ENCODE peak calls at places on chromosome 20, in seven cellular contexts. One of them, this sample, is unnamed.

GRCh38 chr20:36474563-36474962 is 66.8 kb upstream of the MYL9 start:
- DNase-seq in right lobe of liver: no peak
- DNase-seq in AG10803: no peak
- DNase-seq in fibroblast of the aortic adventitia: no peak
- DNase-seq in retinal pigment epithelial cell: no peak
- DNase-seq in BJ: no peak
- DNase-seq in fibroblast of pulmonary artery: no peak
- DNase-seq in this sample: no peak

GRCh38 chr20:32480361-32481199 is 104.6 kb downstream of the NOL4L start:
- DNase-seq in right lobe of liver: no peak
- DNase-seq in fibroblast of the aortic adventitia: no peak
- DNase-seq in BJ: no peak
- DNase-seq in AG10803: no peak
- DNase-seq in retinal pigment epithelial cell: no peak
- DNase-seq in fibroblast of pulmonary artery: no peak
- DNase-seq in this sample: peak

GRCh38 chr20:54043044-54043967 is 27.1 kb downstream of the BCAS1 start:
- DNase-seq in fibroblast of pulmonary artery: no peak
- DNase-seq in retinal pigment epithelial cell: no peak
- DNase-seq in BJ: no peak
- DNase-seq in fibroblast of the aortic adventitia: no peak
- DNase-seq in right lobe of liver: no peak
- DNase-seq in AG10803: peak
- DNase-seq in this sample: no peak

GRCh38 chr20:64222273-64222672 is 33.3 kb upstream of the PCMTD2 start:
- DNase-seq in fibroblast of pulmonary artery: peak
- DNase-seq in BJ: no peak
- DNase-seq in retinal pigment epithelial cell: no peak
- DNase-seq in AG10803: peak
- DNase-seq in fibroblast of the aortic adventitia: no peak
- DNase-seq in right lobe of liver: peak
- DNase-seq in this sample: peak

GRCh38 chr20:23995905-23996666 is 7.5 kb upstream of the GGTLC1 start:
- DNase-seq in fibroblast of the aortic adventitia: peak
- DNase-seq in fibroblast of pulmonary artery: peak
- DNase-seq in AG10803: peak
- DNase-seq in BJ: no peak
- DNase-seq in right lobe of liver: peak
- DNase-seq in retinal pigment epithelial cell: no peak
- DNase-seq in this sample: peak

GRCh38 chr20:38759135-38759534 is 10.9 kb downstream of the ACTR5 start:
- DNase-seq in BJ: no peak
- DNase-seq in right lobe of liver: no peak
- DNase-seq in fibroblast of pulmonary artery: no peak
- DNase-seq in retinal pigment epithelial cell: no peak
- DNase-seq in fibroblast of the aortic adventitia: no peak
- DNase-seq in AG10803: no peak
- DNase-seq in this sample: no peak

GRCh38 chr20:15930324-15931305 is 642.6 kb downstream of the KIF16B start:
- DNase-seq in retinal pigment epithelial cell: peak
- DNase-seq in BJ: peak
- DNase-seq in fibroblast of the aortic adventitia: no peak
- DNase-seq in fibroblast of pulmonary artery: peak
- DNase-seq in right lobe of liver: no peak
- DNase-seq in AG10803: peak
- DNase-seq in this sample: peak

GRCh38 chr20:11694467-11694866 is 223.2 kb upstream of the BTBD3 start:
- DNase-seq in right lobe of liver: no peak
- DNase-seq in AG10803: no peak
- DNase-seq in fibroblast of pulmonary artery: no peak
- DNase-seq in fibroblast of the aortic adventitia: no peak
- DNase-seq in retinal pigment epithelial cell: no peak
- DNase-seq in BJ: no peak
- DNase-seq in this sample: no peak

GRCh38 chr20:36461600-36462439 is 79.5 kb upstream of the MYL9 start:
- DNase-seq in AG10803: peak
- DNase-seq in BJ: no peak
- DNase-seq in fibroblast of the aortic adventitia: peak
- DNase-seq in right lobe of liver: peak
- DNase-seq in fibroblast of pulmonary artery: peak
- DNase-seq in retinal pigment epithelial cell: no peak
- DNase-seq in this sample: no peak

GRCh38 chr20:2379511-2380229 is 1.0 kb upstream of the TGM6 start:
- DNase-seq in fibroblast of the aortic adventitia: no peak
- DNase-seq in BJ: no peak
- DNase-seq in AG10803: no peak
- DNase-seq in retinal pigment epithelial cell: no peak
- DNase-seq in fibroblast of pulmonary artery: no peak
- DNase-seq in right lobe of liver: no peak
- DNase-seq in this sample: no peak

GRCh38 chr20:10784337-10785183 is 110.8 kb upstream of the JAG1 start:
- DNase-seq in fibroblast of pulmonary artery: no peak
- DNase-seq in retinal pigment epithelial cell: no peak
- DNase-seq in BJ: no peak
- DNase-seq in right lobe of liver: no peak
- DNase-seq in fibroblast of the aortic adventitia: no peak
- DNase-seq in AG10803: no peak
- DNase-seq in this sample: no peak

GRCh38 chr20:12053348-12053747 is 135.7 kb downstream of the BTBD3 start:
- DNase-seq in BJ: no peak
- DNase-seq in retinal pigment epithelial cell: no peak
- DNase-seq in fibroblast of the aortic adventitia: peak
- DNase-seq in fibroblast of pulmonary artery: peak
- DNase-seq in right lobe of liver: no peak
- DNase-seq in AG10803: peak
- DNase-seq in this sample: peak

GRCh38 chr20:5727018-5727515 is 23.1 kb upstream of the SHLD1 start:
- DNase-seq in BJ: no peak
- DNase-seq in fibroblast of pulmonary artery: no peak
- DNase-seq in AG10803: no peak
- DNase-seq in right lobe of liver: no peak
- DNase-seq in retinal pigment epithelial cell: no peak
- DNase-seq in fibroblast of the aortic adventitia: no peak
- DNase-seq in this sample: no peak

GRCh38 chr20:10255846-10256245 is 37.2 kb downstream of the SNAP25 start:
- DNase-seq in retinal pigment epithelial cell: no peak
- DNase-seq in BJ: no peak
- DNase-seq in fibroblast of pulmonary artery: no peak
- DNase-seq in fibroblast of the aortic adventitia: no peak
- DNase-seq in AG10803: no peak
- DNase-seq in right lobe of liver: no peak
- DNase-seq in this sample: no peak

GRCh38 chr20:4451487-4451886 is 270.2 kb upstream of the PRND start:
- DNase-seq in BJ: no peak
- DNase-seq in right lobe of liver: no peak
- DNase-seq in retinal pigment epithelial cell: no peak
- DNase-seq in fibroblast of pulmonary artery: no peak
- DNase-seq in fibroblast of the aortic adventitia: no peak
- DNase-seq in AG10803: no peak
- DNase-seq in this sample: no peak

GRCh38 chr20:39893013-39893685 is 795.9 kb downstream of the MAFB start:
- DNase-seq in retinal pigment epithelial cell: no peak
- DNase-seq in BJ: peak
- DNase-seq in right lobe of liver: no peak
- DNase-seq in fibroblast of the aortic adventitia: no peak
- DNase-seq in AG10803: peak
- DNase-seq in fibroblast of pulmonary artery: peak
- DNase-seq in this sample: peak

GRCh38 chr20:64188682-64189529 is 24.7 kb downstream of the MYT1 start:
- DNase-seq in fibroblast of the aortic adventitia: peak
- DNase-seq in right lobe of liver: no peak
- DNase-seq in fibroblast of pulmonary artery: peak
- DNase-seq in retinal pigment epithelial cell: peak
- DNase-seq in AG10803: peak
- DNase-seq in BJ: no peak
- DNase-seq in this sample: peak

GRCh38 chr20:57289401-57290177 is 23.1 kb upstream of the BMP7 start:
- DNase-seq in fibroblast of the aortic adventitia: no peak
- DNase-seq in fibroblast of pulmonary artery: no peak
- DNase-seq in retinal pigment epithelial cell: no peak
- DNase-seq in BJ: no peak
- DNase-seq in right lobe of liver: no peak
- DNase-seq in AG10803: no peak
- DNase-seq in this sample: no peak

GRCh38 chr20:23920936-23921335 is 41.4 kb upstream of the CST5 start:
- DNase-seq in retinal pigment epithelial cell: no peak
- DNase-seq in BJ: no peak
- DNase-seq in right lobe of liver: no peak
- DNase-seq in AG10803: no peak
- DNase-seq in fibroblast of the aortic adventitia: no peak
- DNase-seq in fibroblast of pulmonary artery: no peak
- DNase-seq in this sample: no peak

GRCh38 chr20:50565874-50566273 is 55.7 kb downstream of the PTPN1 start:
- DNase-seq in retinal pigment epithelial cell: no peak
- DNase-seq in fibroblast of pulmonary artery: no peak
- DNase-seq in BJ: no peak
- DNase-seq in right lobe of liver: no peak
- DNase-seq in fibroblast of the aortic adventitia: no peak
- DNase-seq in AG10803: no peak
- DNase-seq in this sample: no peak

GRCh38 chr20:58048096-58048702 is 180.3 kb downstream of the ANKRD60 start:
- DNase-seq in retinal pigment epithelial cell: peak
- DNase-seq in fibroblast of pulmonary artery: peak
- DNase-seq in BJ: no peak
- DNase-seq in AG10803: peak
- DNase-seq in fibroblast of the aortic adventitia: peak
- DNase-seq in right lobe of liver: no peak
- DNase-seq in this sample: peak

GRCh38 chr20:3744806-3745685 is 12.6 kb downstream of the HSPA12B start:
- DNase-seq in fibroblast of pulmonary artery: peak
- DNase-seq in fibroblast of the aortic adventitia: no peak
- DNase-seq in retinal pigment epithelial cell: peak
- DNase-seq in BJ: no peak
- DNase-seq in AG10803: no peak
- DNase-seq in right lobe of liver: peak
- DNase-seq in this sample: peak

DNA sequence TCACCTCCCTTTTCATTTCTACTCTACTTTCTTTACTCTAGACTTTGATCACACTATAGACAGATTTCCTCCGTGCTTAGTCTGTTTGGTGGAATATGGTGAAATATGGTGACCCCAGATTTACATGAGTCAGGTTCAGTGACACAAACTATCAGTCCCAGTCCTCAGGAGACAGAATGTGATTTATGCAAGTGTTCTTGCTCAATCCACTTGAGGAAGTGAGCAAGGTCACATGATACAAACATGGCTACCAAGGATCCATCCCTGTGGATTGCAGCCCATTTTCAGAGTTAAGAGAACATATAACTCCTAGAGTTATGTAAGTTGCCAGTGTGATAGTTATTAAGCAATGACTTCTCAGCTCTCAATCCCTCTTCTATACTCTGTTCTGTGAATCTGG is 23.7 kb upstream of the TSHZ2 start:
- DNase-seq in right lobe of liver: no peak
- DNase-seq in BJ: no peak
- DNase-seq in fibroblast of pulmonary artery: peak
- DNase-seq in AG10803: no peak
- DNase-seq in retinal pigment epithelial cell: no peak
- DNase-seq in fibroblast of the aortic adventitia: no peak
- DNase-seq in this sample: no peak
- TF ChIP-seq CTCF in right lobe of liver: no peak
- TF ChIP-seq CTCF in BJ: no peak
- TF ChIP-seq CTCF in fibroblast of pulmonary artery: no peak
- TF ChIP-seq CTCF in AG10803: no peak
- TF ChIP-seq CTCF in retinal pigment epithelial cell: no peak
- TF ChIP-seq CTCF in fibroblast of the aortic adventitia: no peak
- TF ChIP-seq CTCF in this sample: no peak

GRCh38 chr20:7094438-7094997 is 327.0 kb downstream of the BMP2 start:
- DNase-seq in right lobe of liver: no peak
- DNase-seq in fibroblast of the aortic adventitia: peak
- DNase-seq in fibroblast of pulmonary artery: peak
- DNase-seq in BJ: no peak
- DNase-seq in retinal pigment epithelial cell: peak
- DNase-seq in AG10803: no peak
- DNase-seq in this sample: peak
- TF ChIP-seq CTCF in right lobe of liver: peak
- TF ChIP-seq CTCF in fibroblast of the aortic adventitia: peak
- TF ChIP-seq CTCF in fibroblast of pulmonary artery: peak
- TF ChIP-seq CTCF in BJ: peak
- TF ChIP-seq CTCF in retinal pigment epithelial cell: peak
- TF ChIP-seq CTCF in AG10803: peak
- TF ChIP-seq CTCF in this sample: peak

DNA sequence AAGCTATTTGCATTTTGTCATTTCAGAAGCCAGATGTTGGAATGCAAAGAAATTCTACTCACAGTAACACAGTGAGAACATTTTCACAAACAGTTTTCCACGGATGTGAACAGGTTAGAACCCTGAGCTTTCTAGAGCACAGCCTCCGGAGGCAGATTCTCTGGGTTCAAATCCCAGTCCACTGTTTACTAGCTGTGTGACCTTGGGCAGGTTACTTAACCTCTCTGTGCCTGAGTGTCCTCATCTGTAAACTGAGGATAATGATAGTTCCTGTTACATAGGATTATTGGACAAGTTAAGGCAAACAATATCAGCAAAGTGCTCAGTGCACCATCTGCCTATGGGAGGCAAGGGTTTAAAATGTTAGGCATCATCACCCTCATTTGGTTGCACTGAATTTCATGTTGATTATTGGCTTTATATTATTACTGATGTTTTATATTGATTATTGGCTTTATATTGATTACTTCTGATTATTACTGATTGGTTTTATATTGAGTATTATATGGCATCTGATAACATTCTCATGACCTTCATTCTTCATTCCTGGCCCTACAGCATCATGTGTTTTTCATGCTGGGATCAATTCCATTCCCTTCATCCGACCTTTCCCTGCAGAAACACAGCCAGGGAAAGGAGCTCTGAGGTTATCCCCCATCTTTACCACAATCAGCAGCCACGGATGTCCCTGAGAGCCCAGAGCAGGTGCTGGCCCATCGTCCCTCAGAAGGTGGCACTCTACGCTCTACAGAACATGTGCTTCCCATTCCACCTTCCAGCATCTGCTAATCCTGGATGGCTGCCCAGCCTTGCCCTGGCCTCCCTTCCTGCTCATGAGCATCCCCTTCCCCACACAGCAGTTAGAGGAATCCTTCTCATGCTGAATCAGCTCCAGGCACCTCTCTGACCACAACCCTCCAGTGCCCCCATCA is 283.1 kb downstream of the PREX1 start:
- DNase-seq in right lobe of liver: no peak
- DNase-seq in fibroblast of pulmonary artery: no peak
- DNase-seq in BJ: no peak
- DNase-seq in fibroblast of the aortic adventitia: no peak
- DNase-seq in retinal pigment epithelial cell: no peak
- DNase-seq in AG10803: no peak
- DNase-seq in this sample: no peak
- TF ChIP-seq CTCF in right lobe of liver: no peak
- TF ChIP-seq CTCF in fibroblast of pulmonary artery: no peak
- TF ChIP-seq CTCF in BJ: no peak
- TF ChIP-seq CTCF in fibroblast of the aortic adventitia: no peak
- TF ChIP-seq CTCF in retinal pigment epithelial cell: no peak
- TF ChIP-seq CTCF in AG10803: no peak
- TF ChIP-seq CTCF in this sample: no peak

DNA sequence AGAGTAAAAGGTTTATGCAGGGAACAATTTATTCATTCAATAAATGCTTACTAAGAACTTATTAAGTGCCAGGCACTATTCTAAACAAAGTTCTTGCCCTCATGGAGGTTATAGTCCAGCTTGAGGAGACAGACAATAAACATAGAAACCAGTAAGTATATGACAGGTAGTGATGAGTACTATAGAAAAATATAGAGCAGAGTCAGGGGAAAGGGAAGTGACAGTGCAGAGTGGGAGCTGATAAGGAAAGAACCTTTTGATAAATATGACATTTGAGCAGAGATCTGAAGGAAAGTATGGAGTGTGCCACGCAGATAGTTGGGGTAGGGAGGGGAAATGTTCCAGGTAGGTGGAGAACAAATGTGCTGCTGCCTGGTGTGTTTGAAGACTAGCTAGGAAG is 12.1 kb downstream of the ACSS2 start:
- DNase-seq in retinal pigment epithelial cell: no peak
- DNase-seq in AG10803: no peak
- DNase-seq in BJ: no peak
- DNase-seq in right lobe of liver: no peak
- DNase-seq in fibroblast of pulmonary artery: no peak
- DNase-seq in fibroblast of the aortic adventitia: no peak
- DNase-seq in this sample: no peak
- TF ChIP-seq CTCF in retinal pigment epithelial cell: no peak
- TF ChIP-seq CTCF in AG10803: no peak
- TF ChIP-seq CTCF in BJ: no peak
- TF ChIP-seq CTCF in right lobe of liver: no peak
- TF ChIP-seq CTCF in fibroblast of pulmonary artery: no peak
- TF ChIP-seq CTCF in fibroblast of the aortic adventitia: no peak
- TF ChIP-seq CTCF in this sample: no peak